ENCODE peak calls at places on chromosomes 11 and 22, in four cellular contexts. One of them, this sample, is unnamed.

GRCh38 chr22:22959147-22959827 is 71.7 kb downstream of the IGLL5 start:
- DNase-seq in cardiac muscle cell: peak
- DNase-seq in psoas muscle: peak
- DNase-seq in keratinocyte: no peak
- DNase-seq in this sample: peak

GRCh38 chr11:47243454-47243853 is 5.2 kb downstream of the ACP2 start:
- DNase-seq in cardiac muscle cell: no peak
- DNase-seq in psoas muscle: no peak
- DNase-seq in keratinocyte: no peak
- DNase-seq in this sample: no peak

GRCh38 chr11:35232961-35233360 is 94.0 kb downstream of the CD44 start:
- DNase-seq in cardiac muscle cell: no peak
- DNase-seq in psoas muscle: no peak
- DNase-seq in keratinocyte: no peak
- DNase-seq in this sample: no peak

GRCh38 chr11:92707173-92707619 is 262.3 kb upstream of the MTNR1B start:
- DNase-seq in cardiac muscle cell: peak
- DNase-seq in psoas muscle: peak
- DNase-seq in keratinocyte: peak
- DNase-seq in this sample: peak

GRCh38 chr22:23060612-23061400 is 9.5 kb upstream of the GNAZ start:
- DNase-seq in cardiac muscle cell: no peak
- DNase-seq in psoas muscle: peak
- DNase-seq in keratinocyte: no peak
- DNase-seq in this sample: no peak

GRCh38 chr11:79110796-79111195 is 330.0 kb downstream of the TENM4 start:
- DNase-seq in cardiac muscle cell: no peak
- DNase-seq in psoas muscle: no peak
- DNase-seq in keratinocyte: no peak
- DNase-seq in this sample: no peak

GRCh38 chr22:32622762-32623147 is 148.1 kb downstream of the FBXO7 start:
- DNase-seq in cardiac muscle cell: no peak
- DNase-seq in psoas muscle: no peak
- DNase-seq in keratinocyte: no peak
- DNase-seq in this sample: no peak

GRCh38 chr22:17077255-17077654 is 7.5 kb upstream of the IL17RA start:
- DNase-seq in cardiac muscle cell: peak
- DNase-seq in psoas muscle: no peak
- DNase-seq in keratinocyte: no peak
- DNase-seq in this sample: no peak

GRCh38 chr11:122917311-122917710 is 34.8 kb downstream of the JHY start:
- DNase-seq in cardiac muscle cell: peak
- DNase-seq in psoas muscle: no peak
- DNase-seq in keratinocyte: no peak
- DNase-seq in this sample: peak

GRCh38 chr11:89491141-89491690 is at the start of gene NOX4:
- DNase-seq in cardiac muscle cell: peak
- DNase-seq in psoas muscle: peak
- DNase-seq in keratinocyte: no peak
- DNase-seq in this sample: no peak

DNA sequence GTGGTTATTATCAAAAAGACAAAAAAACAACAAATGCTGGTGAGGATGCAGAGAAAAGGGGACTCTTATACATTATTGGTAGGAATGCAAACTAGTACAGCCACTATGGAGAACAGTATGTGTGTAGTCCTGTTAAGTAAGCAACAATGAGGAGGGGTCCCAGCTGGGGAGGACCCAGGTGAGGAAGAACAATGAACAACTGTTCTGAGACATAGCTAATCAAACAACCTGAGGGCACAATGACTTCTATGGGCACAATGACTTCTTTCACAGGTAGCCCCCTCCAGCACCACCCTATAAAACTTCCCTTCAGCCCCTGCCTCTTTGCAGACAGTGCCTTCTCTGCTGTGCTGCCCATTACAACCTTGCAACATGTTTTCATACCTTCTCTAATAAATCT is 5.6 kb downstream of the JAML start:
- DNase-seq in cardiac muscle cell: no peak
- DNase-seq in psoas muscle: no peak
- DNase-seq in keratinocyte: no peak
- DNase-seq in this sample: no peak
- H3K27ac ChIP-seq in cardiac muscle cell: no peak
- H3K27ac ChIP-seq in psoas muscle: no peak
- H3K27ac ChIP-seq in keratinocyte: no peak
- H3K27ac ChIP-seq in this sample: no peak

GRCh38 chr11:114085965-114086364 is 26.5 kb downstream of the ZBTB16 start:
- DNase-seq in cardiac muscle cell: no peak
- DNase-seq in psoas muscle: peak
- DNase-seq in keratinocyte: no peak
- DNase-seq in this sample: no peak
- H3K27ac ChIP-seq in cardiac muscle cell: no peak
- H3K27ac ChIP-seq in psoas muscle: peak
- H3K27ac ChIP-seq in keratinocyte: no peak
- H3K27ac ChIP-seq in this sample: no peak

DNA sequence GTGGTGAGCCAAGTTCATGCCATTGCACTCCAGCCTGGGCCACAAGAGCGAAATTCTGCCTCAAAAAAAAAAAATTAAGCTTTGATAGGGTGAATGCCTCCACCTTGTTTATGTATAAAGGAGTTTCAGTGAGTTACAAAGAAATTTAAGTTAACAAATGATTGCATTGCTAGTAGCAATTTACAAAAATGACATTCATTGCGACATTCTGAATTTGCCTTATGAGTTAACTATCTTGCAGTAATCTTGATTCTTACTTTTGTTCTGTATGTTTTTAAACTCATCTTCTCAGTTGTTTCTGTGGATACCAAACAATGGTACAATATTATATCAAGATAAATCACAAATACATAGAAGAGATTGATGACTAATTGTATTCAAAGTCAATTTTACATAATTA is 207.0 kb downstream of the DDX10 start:
- DNase-seq in cardiac muscle cell: no peak
- DNase-seq in psoas muscle: no peak
- DNase-seq in keratinocyte: no peak
- DNase-seq in this sample: no peak
- H3K27ac ChIP-seq in cardiac muscle cell: no peak
- H3K27ac ChIP-seq in psoas muscle: no peak
- H3K27ac ChIP-seq in keratinocyte: peak
- H3K27ac ChIP-seq in this sample: peak

GRCh38 chr11:19987243-19987870 is 172.9 kb downstream of the DBX1 start:
- DNase-seq in cardiac muscle cell: no peak
- DNase-seq in psoas muscle: no peak
- DNase-seq in keratinocyte: no peak
- DNase-seq in this sample: no peak
- H3K27ac ChIP-seq in cardiac muscle cell: peak
- H3K27ac ChIP-seq in psoas muscle: peak
- H3K27ac ChIP-seq in keratinocyte: no peak
- H3K27ac ChIP-seq in this sample: peak

This sample was measured in epithelial cell of prostate.